ENCODE peak calls at places on chromosome 6, in six cellular contexts. One of them, this sample, is unnamed.

GRCh38 chr6:105402090-105402980 is 547 bp downstream of the PREP start:
- DNase-seq in amniotic stem cell: no peak
- DNase-seq in neural crest cell: no peak
- DNase-seq in epithelial cell of esophagus: peak
- DNase-seq in hippocampal formation: no peak
- DNase-seq in IMR-90: peak
- DNase-seq in this sample: no peak

GRCh38 chr6:69894578-69895347 is 28.4 kb downstream of the COL19A1 start:
- DNase-seq in IMR-90: peak
- DNase-seq in amniotic stem cell: peak
- DNase-seq in epithelial cell of esophagus: peak
- DNase-seq in neural crest cell: no peak
- DNase-seq in hippocampal formation: no peak
- DNase-seq in this sample: no peak

GRCh38 chr6:44072959-44073611 is 54.2 kb downstream of the MRPL14 start:
- DNase-seq in neural crest cell: peak
- DNase-seq in amniotic stem cell: no peak
- DNase-seq in hippocampal formation: no peak
- DNase-seq in IMR-90: peak
- DNase-seq in epithelial cell of esophagus: peak
- DNase-seq in this sample: peak

GRCh38 chr6:105322499-105323231 is 80.2 kb downstream of the PREP start:
- DNase-seq in amniotic stem cell: no peak
- DNase-seq in hippocampal formation: no peak
- DNase-seq in IMR-90: no peak
- DNase-seq in neural crest cell: no peak
- DNase-seq in epithelial cell of esophagus: peak
- DNase-seq in this sample: no peak

GRCh38 chr6:55694148-55694547 is 115.2 kb upstream of the HMGCLL1 start:
- DNase-seq in neural crest cell: peak
- DNase-seq in hippocampal formation: no peak
- DNase-seq in amniotic stem cell: no peak
- DNase-seq in IMR-90: peak
- DNase-seq in epithelial cell of esophagus: peak
- DNase-seq in this sample: no peak

GRCh38 chr6:132333639-132334516 is 67.4 kb downstream of the MOXD1 start:
- DNase-seq in amniotic stem cell: no peak
- DNase-seq in epithelial cell of esophagus: peak
- DNase-seq in neural crest cell: no peak
- DNase-seq in hippocampal formation: no peak
- DNase-seq in IMR-90: peak
- DNase-seq in this sample: peak

GRCh38 chr6:56865081-56865875 is 89.6 kb upstream of the BEND6 start:
- DNase-seq in hippocampal formation: no peak
- DNase-seq in amniotic stem cell: no peak
- DNase-seq in epithelial cell of esophagus: peak
- DNase-seq in neural crest cell: no peak
- DNase-seq in IMR-90: no peak
- DNase-seq in this sample: no peak

GRCh38 chr6:30816791-30817739 is 67.3 kb upstream of the DDR1 start:
- DNase-seq in epithelial cell of esophagus: no peak
- DNase-seq in amniotic stem cell: no peak
- DNase-seq in neural crest cell: no peak
- DNase-seq in IMR-90: no peak
- DNase-seq in hippocampal formation: no peak
- DNase-seq in this sample: no peak

GRCh38 chr6:159931112-159931511 is 37.8 kb upstream of the IGF2R start:
- DNase-seq in IMR-90: no peak
- DNase-seq in hippocampal formation: no peak
- DNase-seq in epithelial cell of esophagus: no peak
- DNase-seq in neural crest cell: no peak
- DNase-seq in amniotic stem cell: no peak
- DNase-seq in this sample: no peak

This sample was measured in mucosa of descending colon.